ENCODE peak calls at places on chromosomes 13 and 19, in ten cellular contexts. U, C, B, T, Z, D, O, S, H and G are unnamed samples.

GRCh38 chr19:18700501-18701249 is 17.2 kb downstream of the CRTC1 start:
- DNase-seq in U (peak), C (no peak), B (peak), T (no peak), Z (peak), D (peak), O (peak), S (peak), H (no peak), G (peak)

GRCh38 chr19:8041553-8041952 is 11.0 kb upstream of the CCL25 start:
- DNase-seq in U (no peak), C (no peak), B (no peak), T (no peak), Z (no peak), D (no peak), O (no peak), S (no peak), H (no peak), G (no peak)

GRCh38 chr19:55304279-55304978 is 20.6 kb downstream of the BRSK1 start:
- DNase-seq in U (peak), C (peak), B (no peak), T (peak), Z (no peak), D (no peak), O (peak), S (no peak), H (no peak), G (no peak)

GRCh38 chr19:44587863-44588752 is 25.3 kb upstream of the IGSF23 start:
- DNase-seq in U (no peak), C (no peak), B (no peak), T (peak), Z (no peak), D (no peak), O (no peak), S (peak), H (peak), G (no peak)

GRCh38 chr13:98761979-98762616 is 9.6 kb upstream of the SLC15A1 start:
- DNase-seq in U (no peak), C (no peak), B (no peak), T (no peak), Z (no peak), D (no peak), O (no peak), S (no peak), H (no peak), G (no peak)

GRCh38 chr13:94162289-94162688 is 317.2 kb downstream of the DCT start:
- DNase-seq in U (no peak), C (no peak), B (no peak), T (peak), Z (no peak), D (no peak), O (peak), S (no peak), H (no peak), G (no peak)

GRCh38 chr13:80465321-80465720 is 124.4 kb upstream of the SPRY2 start:
- DNase-seq in U (no peak), C (no peak), B (no peak), T (no peak), Z (no peak), D (no peak), O (no peak), S (no peak), H (no peak), G (no peak)

GRCh38 chr13:102392810-102393209 is 9.0 kb downstream of the FGF14 start:
- DNase-seq in U (no peak), C (no peak), B (no peak), T (no peak), Z (no peak), D (no peak), O (no peak), S (no peak), H (no peak), G (no peak)

GRCh38 chr13:37956536-37956935 is 87.0 kb upstream of the TRPC4 start:
- DNase-seq in U (no peak), C (no peak), B (no peak), T (peak), Z (no peak), D (no peak), O (no peak), S (no peak), H (no peak), G (no peak)

GRCh38 chr13:95246292-95247082 is 54.8 kb downstream of the ABCC4 start:
- DNase-seq in U (no peak), C (no peak), B (no peak), T (peak), Z (no peak), D (no peak), O (no peak), S (no peak), H (no peak), G (no peak)

GRCh38 chr19:48636859-48637448 is at the start of gene DBP:
- DNase-seq in U (peak), C (no peak), B (no peak), T (peak), Z (no peak), D (no peak), O (peak), S (no peak), H (no peak), G (no peak)

GRCh38 chr19:1324792-1325567 is 39.3 kb downstream of the EFNA2 start:
- DNase-seq in U (peak), C (peak), B (no peak), T (peak), Z (peak), D (peak), O (peak), S (peak), H (peak), G (no peak)

GRCh38 chr13:98482476-98483444 is 94.1 kb downstream of the STK24 start:
- DNase-seq in U (peak), C (no peak), B (no peak), T (no peak), Z (peak), D (no peak), O (peak), S (peak), H (no peak), G (no peak)

GRCh38 chr13:48222358-48223015 is 10.5 kb upstream of the ITM2B start:
- DNase-seq in U (no peak), C (no peak), B (no peak), T (no peak), Z (no peak), D (no peak), O (peak), S (peak), H (no peak), G (no peak)

GRCh38 chr13:100608906-100609305 is 20.3 kb upstream of the GGACT start:
- DNase-seq in U (no peak), C (no peak), B (no peak), T (no peak), Z (no peak), D (no peak), O (no peak), S (no peak), H (no peak), G (no peak)

GRCh38 chr13:24505256-24505655 is 7.3 kb downstream of the PARP4 start:
- DNase-seq in U (no peak), C (no peak), B (no peak), T (no peak), Z (no peak), D (no peak), O (no peak), S (no peak), H (no peak), G (no peak)

GRCh38 chr13:106098778-106099177 is 436.7 kb downstream of the EFNB2 start:
- DNase-seq in U (no peak), C (no peak), B (no peak), T (no peak), Z (no peak), D (no peak), O (no peak), S (no peak), H (no peak), G (no peak)

GRCh38 chr13:20823071-20823470 is 49.3 kb upstream of the EEF1AKMT1 start:
- DNase-seq in U (no peak), C (no peak), B (no peak), T (no peak), Z (no peak), D (no peak), O (no peak), S (peak), H (no peak), G (no peak)

GRCh38 chr19:2064395-2064787 is 13.3 kb upstream of the MKNK2 start:
- DNase-seq in U (no peak), C (no peak), B (no peak), T (no peak), Z (no peak), D (no peak), O (no peak), S (no peak), H (no peak), G (no peak)

GRCh38 chr13:44519642-44520041 is 56.5 kb downstream of the TSC22D1 start:
- DNase-seq in U (no peak), C (no peak), B (no peak), T (no peak), Z (no peak), D (no peak), O (no peak), S (no peak), H (no peak), G (no peak)

GRCh38 chr13:101474419-101474957 is 22.0 kb downstream of the ITGBL1 start:
- DNase-seq in U (no peak), C (no peak), B (no peak), T (no peak), Z (no peak), D (no peak), O (no peak), S (peak), H (peak), G (no peak)

GRCh38 chr19:15297416-15298224 is 34.7 kb downstream of the BRD4 start:
- DNase-seq in U (no peak), C (peak), B (no peak), T (peak), Z (no peak), D (no peak), O (no peak), S (peak), H (peak), G (no peak)

GRCh38 chr19:13044160-13044853 is 49.0 kb downstream of the NFIX start:
- DNase-seq in U (no peak), C (no peak), B (no peak), T (no peak), Z (no peak), D (no peak), O (no peak), S (peak), H (no peak), G (no peak)